ENCODE peak calls at places on chromosomes 3 and 15, in five cellular contexts. S is B cell, Q is RPMI8226, X is endothelial cell, L is T-helper 9 cell. Y is an unnamed sample.

GRCh38 chr3:105997466-105997799 is 128.6 kb upstream of the CBLB start:
- DNase-seq in S (no peak), Q (no peak), X (no peak), L (no peak), Y (no peak)

GRCh38 chr15:88604381-88604951 is 16.7 kb upstream of the AEN start:
- DNase-seq in S (no peak), Q (no peak), X (no peak), L (no peak), Y (no peak)

GRCh38 chr3:135991621-135992020 is 26.1 kb downstream of the PPP2R3A start:
- DNase-seq in S (no peak), Q (no peak), X (no peak), L (no peak), Y (no peak)

GRCh38 chr15:42385980-42386695 is 26.8 kb downstream of the CAPN3 start:
- DNase-seq in S (no peak), Q (no peak), X (peak; percentile 13), L (no peak), Y (no peak)

GRCh38 chr3:59540241-59540640 is 490.4 kb upstream of the CFAP20DC start:
- DNase-seq in S (no peak), Q (no peak), X (no peak), L (no peak), Y (no peak)

GRCh38 chr3:14601692-14602005 is 49.9 kb upstream of the CCDC174 start:
- DNase-seq in S (no peak), Q (no peak), X (no peak), L (no peak), Y (no peak)

GRCh38 chr3:108428580-108428979 is 81.8 kb downstream of the MYH15 start:
- DNase-seq in S (no peak), Q (no peak), X (no peak), L (no peak), Y (no peak)

GRCh38 chr3:14598143-14598569 is 53.4 kb upstream of the CCDC174 start:
- DNase-seq in S (peak; percentile 10), Q (peak; percentile 63), X (peak; percentile 63), L (peak; percentile 16), Y (peak; percentile 97)

GRCh38 chr3:142251951-142252350 is 26.6 kb upstream of the GK5 start:
- DNase-seq in S (no peak), Q (no peak), X (no peak), L (no peak), Y (no peak)

GRCh38 chr15:93308026-93308670 is 219.1 kb upstream of the RGMA start:
- DNase-seq in S (no peak), Q (no peak), X (no peak), L (no peak), Y (no peak)

GRCh38 chr3:133945696-133946095 is 50.0 kb upstream of the RAB6B start:
- DNase-seq in S (no peak), Q (no peak), X (no peak), L (no peak), Y (no peak)

GRCh38 chr3:129439817-129440647 is at the start of the genes IFT122 and MBD4:
- DNase-seq in S (peak; percentile 97), Q (peak; percentile 99), X (peak; percentile 96), L (peak; percentile 95), Y (peak; percentile 99)

GRCh38 chr15:101613130-101614000 is 38.8 kb downstream of the TM2D3 start:
- DNase-seq in S (no peak), Q (peak; percentile 56), X (no peak), L (no peak), Y (no peak)

GRCh38 chr3:1381647-1382036 is 288.8 kb downstream of the CNTN6 start:
- DNase-seq in S (no peak), Q (no peak), X (no peak), L (no peak), Y (no peak)

GRCh38 chr15:92869263-92869940 is 30.7 kb upstream of the CHD2 start:
- DNase-seq in S (no peak), Q (no peak), X (no peak), L (no peak), Y (no peak)

GRCh38 chr15:73599934-73600333 is 33.3 kb downstream of the NPTN start:
- DNase-seq in S (no peak), Q (no peak), X (no peak), L (no peak), Y (no peak)

GRCh38 chr3:106161236-106161635 is 292.4 kb upstream of the CBLB start:
- DNase-seq in S (no peak), Q (no peak), X (no peak), L (no peak), Y (peak; percentile 18)

GRCh38 chr15:69854521-69855171 is 243.1 kb downstream of the TLE3 start:
- DNase-seq in S (no peak), Q (no peak), X (no peak), L (no peak), Y (no peak)

GRCh38 chr3:147118611-147119010 is 287.7 kb downstream of the ZIC4 start:
- DNase-seq in S (no peak), Q (no peak), X (no peak), L (no peak), Y (no peak)

GRCh38 chr3:122409392-122409791 is 6.5 kb downstream of the WDR5B start:
- DNase-seq in S (peak; percentile 39), Q (no peak), X (no peak), L (no peak), Y (no peak)

GRCh38 chr15:92662797-92663196 is 7.2 kb upstream of the FAM174B start:
- DNase-seq in S (no peak), Q (no peak), X (no peak), L (no peak), Y (no peak)

GRCh38 chr15:90931737-90932659 is at the start of gene HDDC3:
- DNase-seq in S (peak; percentile 94), Q (peak; percentile 97), X (peak; percentile 96), L (peak; percentile 94), Y (peak; percentile 85)

GRCh38 chr3:128998532-128998931 is 2.6 kb upstream of the EFCC1 start:
- DNase-seq in S (no peak), Q (no peak), X (no peak), L (no peak), Y (peak; percentile 72)

GRCh38 chr15:96561593-96561992 is 231.1 kb downstream of the NR2F2 start:
- DNase-seq in S (no peak), Q (no peak), X (no peak), L (no peak), Y (no peak)

GRCh38 chr3:71208273-71209095 is 375.0 kb downstream of the FOXP1 start:
- DNase-seq in S (peak; percentile 21), Q (no peak), X (no peak), L (no peak), Y (no peak)

GRCh38 chr3:151182349-151183079 is 20.5 kb downstream of the GPR171 start:
- DNase-seq in S (no peak), Q (no peak), X (no peak), L (no peak), Y (no peak)

GRCh38 chr3:127990051-127990450 is 62.2 kb upstream of the SEC61A1 start:
- DNase-seq in S (no peak), Q (peak; percentile 28), X (no peak), L (no peak), Y (no peak)

GRCh38 chr15:68601206-68602197 is 22.7 kb downstream of the CORO2B start:
- DNase-seq in S (no peak), Q (no peak), X (no peak), L (no peak), Y (no peak)

GRCh38 chr3:50572801-50573371 is 3.6 kb downstream of the HEMK1 start:
- DNase-seq in S (no peak), Q (no peak), X (no peak), L (no peak), Y (no peak)

GRCh38 chr3:113754486-113755159 is 7.8 kb downstream of the ATP6V1A start:
- DNase-seq in S (peak; percentile 47), Q (no peak), X (no peak), L (no peak), Y (no peak)

GRCh38 chr15:45871121-45871855 is 236.5 kb downstream of the SQOR start:
- DNase-seq in S (no peak), Q (no peak), X (no peak), L (no peak), Y (no peak)

GRCh38 chr3:180311242-180311641 is 274.5 kb upstream of the PEX5L start:
- DNase-seq in S (no peak), Q (no peak), X (no peak), L (no peak), Y (no peak)

GRCh38 chr15:38690221-38690620 is 125.6 kb upstream of the RASGRP1 start:
- DNase-seq in S (no peak), Q (no peak), X (no peak), L (no peak), Y (no peak)

GRCh38 chr3:51354172-51354571 is 30.9 kb upstream of the MANF start:
- DNase-seq in S (no peak), Q (no peak), X (no peak), L (no peak), Y (no peak)

GRCh38 chr15:62999923-63000484 is 42.5 kb upstream of the TPM1 start:
- DNase-seq in S (no peak), Q (no peak), X (no peak), L (no peak), Y (no peak)

GRCh38 chr15:62850791-62851291 is 191.7 kb upstream of the TPM1 start:
- DNase-seq in S (no peak), Q (no peak), X (no peak), L (no peak), Y (no peak)

GRCh38 chr3:63364495-63364894 is 86.4 kb downstream of the SYNPR start:
- DNase-seq in S (no peak), Q (peak; percentile 7), X (no peak), L (no peak), Y (peak; percentile 14)

GRCh38 chr3:162632672-162633071 is 1136.1 kb downstream of the OTOL1 start:
- DNase-seq in S (no peak), Q (no peak), X (no peak), L (no peak), Y (no peak)

GRCh38 chr3:27559835-27560234 is 75.7 kb upstream of the SLC4A7 start:
- DNase-seq in S (no peak), Q (no peak), X (no peak), L (no peak), Y (no peak)